ENCODE peak calls at places on chromosomes 13 and 19, in seven cellular contexts. One of them, this sample, is unnamed.

GRCh38 chr19:14337510-14337909 is 43.7 kb upstream of the ADGRE5 start:
- DNase-seq in A549: peak
- DNase-seq in H1: no peak
- DNase-seq in GM12878: no peak
- DNase-seq in K562: peak
- DNase-seq in HepG2: no peak
- DNase-seq in IMR-90: no peak
- DNase-seq in this sample: peak

GRCh38 chr13:67643656-67644055 is 413.5 kb upstream of the PCDH9 start:
- DNase-seq in GM12878: no peak
- DNase-seq in IMR-90: no peak
- DNase-seq in H1: no peak
- DNase-seq in A549: no peak
- DNase-seq in HepG2: no peak
- DNase-seq in K562: no peak
- DNase-seq in this sample: no peak

GRCh38 chr13:103236213-103236612 is 170.0 kb upstream of the SLC10A2 start:
- DNase-seq in H1: no peak
- DNase-seq in K562: no peak
- DNase-seq in GM12878: no peak
- DNase-seq in A549: no peak
- DNase-seq in HepG2: no peak
- DNase-seq in IMR-90: no peak
- DNase-seq in this sample: no peak

GRCh38 chr13:113856716-113857065 is 7.2 kb downstream of the GAS6 start:
- DNase-seq in IMR-90: peak
- DNase-seq in A549: no peak
- DNase-seq in H1: no peak
- DNase-seq in K562: no peak
- DNase-seq in GM12878: no peak
- DNase-seq in HepG2: peak
- DNase-seq in this sample: no peak

GRCh38 chr13:73261739-73262216 is 203.0 kb downstream of the KLF5 start:
- DNase-seq in IMR-90: no peak
- DNase-seq in A549: no peak
- DNase-seq in GM12878: no peak
- DNase-seq in HepG2: no peak
- DNase-seq in H1: no peak
- DNase-seq in K562: no peak
- DNase-seq in this sample: no peak

GRCh38 chr13:58434943-58435342 is 803.4 kb downstream of the PCDH17 start:
- DNase-seq in HepG2: no peak
- DNase-seq in A549: no peak
- DNase-seq in H1: no peak
- DNase-seq in GM12878: no peak
- DNase-seq in K562: no peak
- DNase-seq in IMR-90: no peak
- DNase-seq in this sample: no peak

GRCh38 chr19:28449803-28450202 is 763.1 kb downstream of the UQCRFS1 start:
- DNase-seq in A549: no peak
- DNase-seq in GM12878: no peak
- DNase-seq in HepG2: no peak
- DNase-seq in K562: no peak
- DNase-seq in IMR-90: no peak
- DNase-seq in H1: no peak
- DNase-seq in this sample: no peak

GRCh38 chr13:113405481-113406300 is 41.8 kb upstream of the GRTP1 start:
- DNase-seq in GM12878: no peak
- DNase-seq in IMR-90: no peak
- DNase-seq in H1: no peak
- DNase-seq in A549: no peak
- DNase-seq in K562: peak
- DNase-seq in HepG2: no peak
- DNase-seq in this sample: no peak

GRCh38 chr13:21749410-21749809 is 78.5 kb downstream of the FGF9 start:
- DNase-seq in A549: no peak
- DNase-seq in IMR-90: peak
- DNase-seq in HepG2: peak
- DNase-seq in GM12878: no peak
- DNase-seq in K562: no peak
- DNase-seq in H1: no peak
- DNase-seq in this sample: no peak

GRCh38 chr13:39335721-39336120 is 267.3 kb downstream of the LHFPL6 start:
- DNase-seq in K562: no peak
- DNase-seq in IMR-90: no peak
- DNase-seq in H1: no peak
- DNase-seq in GM12878: no peak
- DNase-seq in A549: no peak
- DNase-seq in HepG2: no peak
- DNase-seq in this sample: no peak

GRCh38 chr13:113586661-113587479 is 2.3 kb downstream of the TFDP1 start:
- DNase-seq in GM12878: no peak
- DNase-seq in IMR-90: no peak
- DNase-seq in H1: no peak
- DNase-seq in K562: no peak
- DNase-seq in HepG2: no peak
- DNase-seq in A549: no peak
- DNase-seq in this sample: no peak

GRCh38 chr13:50990540-50991506 is 81.2 kb downstream of the RNASEH2B start:
- DNase-seq in A549: no peak
- DNase-seq in K562: no peak
- DNase-seq in IMR-90: peak
- DNase-seq in GM12878: no peak
- DNase-seq in H1: no peak
- DNase-seq in HepG2: no peak
- DNase-seq in this sample: no peak

GRCh38 chr13:35891973-35892441 is 239.2 kb downstream of the DCLK1 start:
- DNase-seq in K562: no peak
- DNase-seq in GM12878: no peak
- DNase-seq in H1: no peak
- DNase-seq in A549: no peak
- DNase-seq in IMR-90: peak
- DNase-seq in HepG2: no peak
- DNase-seq in this sample: no peak

GRCh38 chr13:59211636-59212035 is 952.1 kb downstream of the DIAPH3 start:
- DNase-seq in IMR-90: no peak
- DNase-seq in GM12878: no peak
- DNase-seq in HepG2: no peak
- DNase-seq in K562: no peak
- DNase-seq in A549: no peak
- DNase-seq in H1: no peak
- DNase-seq in this sample: no peak

GRCh38 chr13:50524540-50524939 is 319.0 kb downstream of the DLEU7 start:
- DNase-seq in GM12878: no peak
- DNase-seq in A549: no peak
- DNase-seq in IMR-90: no peak
- DNase-seq in K562: no peak
- DNase-seq in H1: no peak
- DNase-seq in HepG2: no peak
- DNase-seq in this sample: no peak

GRCh38 chr19:8446055-8446709 is 1.4 kb downstream of the HNRNPM start:
- DNase-seq in HepG2: no peak
- DNase-seq in K562: no peak
- DNase-seq in H1: no peak
- DNase-seq in GM12878: no peak
- DNase-seq in IMR-90: no peak
- DNase-seq in A549: no peak
- DNase-seq in this sample: no peak

GRCh38 chr13:95002968-95003813 is 290.8 kb upstream of the SOX21 start:
- DNase-seq in H1: no peak
- DNase-seq in HepG2: no peak
- DNase-seq in A549: no peak
- DNase-seq in IMR-90: no peak
- DNase-seq in GM12878: no peak
- DNase-seq in K562: no peak
- DNase-seq in this sample: no peak

GRCh38 chr19:47035127-47035494 is 13.3 kb downstream of the TMEM160 start:
- DNase-seq in A549: no peak
- DNase-seq in H1: no peak
- DNase-seq in K562: peak
- DNase-seq in IMR-90: no peak
- DNase-seq in GM12878: no peak
- DNase-seq in HepG2: no peak
- DNase-seq in this sample: no peak

GRCh38 chr19:13764101-13764807 is at the start of gene MRI1:
- DNase-seq in GM12878: no peak
- DNase-seq in A549: peak
- DNase-seq in IMR-90: peak
- DNase-seq in H1: no peak
- DNase-seq in K562: peak
- DNase-seq in HepG2: peak
- DNase-seq in this sample: no peak

GRCh38 chr19:38949580-38950367 is 19.0 kb downstream of the MRPS12 start:
- DNase-seq in A549: no peak
- DNase-seq in IMR-90: peak
- DNase-seq in HepG2: no peak
- DNase-seq in H1: peak
- DNase-seq in K562: peak
- DNase-seq in GM12878: no peak
- DNase-seq in this sample: no peak

GRCh38 chr13:101325423-101325822 is 90.9 kb downstream of the NALCN start:
- DNase-seq in GM12878: no peak
- DNase-seq in A549: no peak
- DNase-seq in K562: no peak
- DNase-seq in IMR-90: no peak
- DNase-seq in HepG2: no peak
- DNase-seq in H1: no peak
- DNase-seq in this sample: no peak

GRCh38 chr13:27168870-27169525 is 2.6 kb downstream of the USP12 start:
- DNase-seq in HepG2: no peak
- DNase-seq in IMR-90: peak
- DNase-seq in GM12878: no peak
- DNase-seq in A549: no peak
- DNase-seq in H1: no peak
- DNase-seq in K562: no peak
- DNase-seq in this sample: no peak

GRCh38 chr13:79528356-79528755 is 47.4 kb downstream of the NDFIP2 start:
- DNase-seq in HepG2: no peak
- DNase-seq in GM12878: no peak
- DNase-seq in H1: no peak
- DNase-seq in IMR-90: peak
- DNase-seq in A549: no peak
- DNase-seq in K562: no peak
- DNase-seq in this sample: no peak

GRCh38 chr19:51094696-51095279 is 12.1 kb upstream of the KLK14 start:
- DNase-seq in A549: peak
- DNase-seq in K562: peak
- DNase-seq in IMR-90: no peak
- DNase-seq in HepG2: peak
- DNase-seq in H1: no peak
- DNase-seq in GM12878: no peak
- DNase-seq in this sample: no peak

GRCh38 chr19:35529241-35530218 is 1.4 kb upstream of the SBSN start:
- DNase-seq in GM12878: no peak
- DNase-seq in A549: no peak
- DNase-seq in IMR-90: no peak
- DNase-seq in H1: no peak
- DNase-seq in HepG2: no peak
- DNase-seq in K562: no peak
- DNase-seq in this sample: no peak

GRCh38 chr13:95714142-95714832 is 37.3 kb downstream of the DNAJC3 start:
- DNase-seq in GM12878: no peak
- DNase-seq in H1: no peak
- DNase-seq in K562: no peak
- DNase-seq in HepG2: no peak
- DNase-seq in A549: peak
- DNase-seq in IMR-90: peak
- DNase-seq in this sample: no peak

GRCh38 chr13:32229443-32229842 is 85.7 kb downstream of the ZAR1L start:
- DNase-seq in GM12878: no peak
- DNase-seq in A549: no peak
- DNase-seq in H1: no peak
- DNase-seq in K562: no peak
- DNase-seq in HepG2: no peak
- DNase-seq in IMR-90: peak
- DNase-seq in this sample: no peak

GRCh38 chr19:27647423-27647822 is 1565.5 kb downstream of the UQCRFS1 start:
- DNase-seq in A549: no peak
- DNase-seq in IMR-90: no peak
- DNase-seq in K562: no peak
- DNase-seq in HepG2: no peak
- DNase-seq in H1: no peak
- DNase-seq in GM12878: no peak
- DNase-seq in this sample: no peak

GRCh38 chr13:30526612-30527217 is 61.0 kb upstream of the HMGB1 start:
- DNase-seq in IMR-90: peak
- DNase-seq in HepG2: peak
- DNase-seq in GM12878: no peak
- DNase-seq in H1: no peak
- DNase-seq in K562: no peak
- DNase-seq in A549: no peak
- DNase-seq in this sample: no peak

GRCh38 chr19:44741841-44742352 is 6.6 kb upstream of the BCL3 start:
- DNase-seq in IMR-90: peak
- DNase-seq in HepG2: peak
- DNase-seq in K562: peak
- DNase-seq in A549: peak
- DNase-seq in GM12878: no peak
- DNase-seq in H1: no peak
- DNase-seq in this sample: peak
- TF ChIP-seq CEBPB in IMR-90: peak
- TF ChIP-seq CEBPB in HepG2: peak
- TF ChIP-seq CEBPB in K562: peak
- TF ChIP-seq CEBPB in A549: peak
- TF ChIP-seq CEBPB in GM12878: peak
- TF ChIP-seq CEBPB in H1: peak
- TF ChIP-seq CEBPB in this sample: peak

GRCh38 chr13:90594694-90595093 is 752.8 kb upstream of the MIR17HG start:
- DNase-seq in K562: no peak
- DNase-seq in GM12878: no peak
- DNase-seq in IMR-90: peak
- DNase-seq in H1: no peak
- DNase-seq in HepG2: no peak
- DNase-seq in A549: no peak
- DNase-seq in this sample: no peak
- TF ChIP-seq CEBPB in K562: no peak
- TF ChIP-seq CEBPB in GM12878: no peak
- TF ChIP-seq CEBPB in IMR-90: peak
- TF ChIP-seq CEBPB in H1: peak
- TF ChIP-seq CEBPB in HepG2: no peak
- TF ChIP-seq CEBPB in A549: no peak
- TF ChIP-seq CEBPB in this sample: peak

GRCh38 chr19:17243854-17244617 is 1.7 kb downstream of the NR2F6 start:
- DNase-seq in H1: no peak
- DNase-seq in K562: peak
- DNase-seq in HepG2: peak
- DNase-seq in IMR-90: peak
- DNase-seq in A549: no peak
- DNase-seq in GM12878: no peak
- DNase-seq in this sample: no peak
- TF ChIP-seq CEBPB in H1: no peak
- TF ChIP-seq CEBPB in K562: no peak
- TF ChIP-seq CEBPB in HepG2: no peak
- TF ChIP-seq CEBPB in IMR-90: no peak
- TF ChIP-seq CEBPB in A549: no peak
- TF ChIP-seq CEBPB in GM12878: no peak
- TF ChIP-seq CEBPB in this sample: no peak

DNA sequence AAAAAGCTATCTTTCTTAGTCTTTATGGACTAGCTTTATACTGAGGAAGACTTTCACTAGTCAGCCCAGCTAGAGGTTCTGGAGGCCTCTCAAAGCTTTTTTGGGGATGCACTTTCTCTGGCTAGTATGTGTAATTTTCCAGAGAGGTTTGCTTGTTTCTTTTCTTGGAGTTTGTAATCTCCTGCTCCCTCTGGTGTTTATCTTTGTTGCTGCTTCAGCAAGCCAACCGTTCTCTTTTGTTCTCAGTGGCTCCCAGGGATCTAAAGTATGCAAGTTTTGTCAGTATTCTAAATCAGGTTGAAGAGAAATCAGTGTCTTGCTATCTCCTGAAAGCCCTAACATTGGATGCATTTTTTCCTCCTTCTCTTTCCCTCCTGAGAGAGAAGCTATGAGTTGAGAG is 121.1 kb upstream of the MYO16 start:
- DNase-seq in A549: peak
- DNase-seq in HepG2: peak
- DNase-seq in GM12878: no peak
- DNase-seq in IMR-90: peak
- DNase-seq in K562: no peak
- DNase-seq in H1: no peak
- DNase-seq in this sample: peak
- TF ChIP-seq CEBPB in A549: no peak
- TF ChIP-seq CEBPB in HepG2: no peak
- TF ChIP-seq CEBPB in GM12878: no peak
- TF ChIP-seq CEBPB in IMR-90: no peak
- TF ChIP-seq CEBPB in K562: no peak
- TF ChIP-seq CEBPB in H1: no peak
- TF ChIP-seq CEBPB in this sample: no peak

This sample was measured in HCT116.